ENCODE peak calls at places on chromosomes 5 and 9, in nine cellular contexts. S is heart right ventricle, H is fibroblast of the aortic adventitia, O is heart left ventricle, N is AG04450, C is H1, R is spleen, B is neural progenitor cell, K is left ventricle myocardium inferior. X is an unnamed sample.

GRCh38 chr5:72160299-72160698 is 53.0 kb downstream of the MAP1B start:
- DNase-seq in S (no peak), H (peak; percentile 68), O (no peak), N (peak; percentile 93), C (no peak), R (no peak), B (no peak), K (no peak), X (peak; percentile 62)

GRCh38 chr5:81787843-81788242 is 36.9 kb upstream of the SSBP2 start:
- DNase-seq in S (no peak), H (peak; percentile 92), O (peak; percentile 75), N (peak; percentile 34), C (peak; percentile 54), R (no peak), B (peak; percentile 23), K (no peak), X (no peak)

GRCh38 chr5:9395736-9396135 is 150.1 kb downstream of the SEMA5A start:
- DNase-seq in S (no peak), H (no peak), O (no peak), N (no peak), C (no peak), R (no peak), B (no peak), K (no peak), X (no peak)

GRCh38 chr5:177501874-177502678 is 4.7 kb upstream of the PDLIM7 start:
- DNase-seq in S (no peak), H (no peak), O (no peak), N (no peak), C (no peak), R (no peak), B (no peak), K (no peak), X (no peak)

GRCh38 chr9:107816187-107817021 is 326.8 kb upstream of the KLF4 start:
- DNase-seq in S (no peak), H (no peak), O (no peak), N (no peak), C (no peak), R (no peak), B (no peak), K (no peak), X (no peak)

GRCh38 chr9:128635266-128636023 is 21.2 kb downstream of the DYNC2I2 start:
- DNase-seq in S (peak; percentile 88), H (peak; percentile 96), O (peak; percentile 86), N (peak; percentile 89), C (peak; percentile 90), R (peak; percentile 85), B (peak; percentile 66), K (peak; percentile 88), X (peak; percentile 70)

GRCh38 chr5:95861221-95861857 is 38.8 kb upstream of the GLRX start:
- DNase-seq in S (peak; percentile 43), H (peak; percentile 98), O (peak; percentile 68), N (peak; percentile 97), C (no peak), R (no peak), B (no peak), K (peak; percentile 50), X (peak; percentile 99)

GRCh38 chr5:123813937-123814624 is 302.1 kb downstream of the CSNK1G3 start:
- DNase-seq in S (no peak), H (no peak), O (no peak), N (no peak), C (no peak), R (no peak), B (no peak), K (no peak), X (peak; percentile 65)

GRCh38 chr9:74443036-74443750 is 53.9 kb upstream of the RORB start:
- DNase-seq in S (no peak), H (no peak), O (no peak), N (no peak), C (no peak), R (no peak), B (no peak), K (no peak), X (no peak)

GRCh38 chr9:99385814-99386279 is 163.8 kb downstream of the SEC61B start:
- DNase-seq in S (peak; percentile 37), H (peak; percentile 42), O (peak; percentile 31), N (no peak), C (no peak), R (no peak), B (no peak), K (peak; percentile 37), X (no peak)

GRCh38 chr5:79287380-79287779 is 51.4 kb downstream of the JMY start:
- DNase-seq in S (no peak), H (no peak), O (no peak), N (no peak), C (no peak), R (no peak), B (no peak), K (no peak), X (no peak)

GRCh38 chr9:89137548-89138462 is 40.8 kb downstream of the SHC3 start:
- DNase-seq in S (peak; percentile 13), H (peak; percentile 98), O (peak; percentile 25), N (peak; percentile 76), C (no peak), R (no peak), B (no peak), K (peak; percentile 19), X (peak; percentile 61)

GRCh38 chr9:87765521-87765920 is 39.6 kb downstream of the CTSL start:
- DNase-seq in S (no peak), H (no peak), O (no peak), N (no peak), C (no peak), R (no peak), B (no peak), K (no peak), X (no peak)

GRCh38 chr9:87766697-87767096 is 40.8 kb downstream of the CTSL start:
- DNase-seq in S (no peak), H (no peak), O (no peak), N (no peak), C (no peak), R (no peak), B (no peak), K (no peak), X (no peak)

GRCh38 chr9:87770616-87771015 is 44.7 kb downstream of the CTSL start:
- DNase-seq in S (no peak), H (no peak), O (no peak), N (no peak), C (no peak), R (no peak), B (no peak), K (no peak), X (no peak)

GRCh38 chr9:87776481-87777373 is 50.8 kb downstream of the CTSL start:
- DNase-seq in S (no peak), H (no peak), O (no peak), N (no peak), C (no peak), R (no peak), B (no peak), K (no peak), X (no peak)

GRCh38 chr9:87771251-87772006 is 45.5 kb downstream of the CTSL start:
- DNase-seq in S (peak; percentile 31), H (no peak), O (peak; percentile 29), N (no peak), C (peak; percentile 80), R (no peak), B (peak; percentile 47), K (peak; percentile 59), X (no peak)
- TF ChIP-seq CTCF in S (no peak), H (no peak), O (no peak), N (no peak), C (peak; percentile 22), R (no peak), B (peak; percentile 11), K (no peak), X (no peak)

GRCh38 chr9:122642226-122642625 is 15.2 kb downstream of the OR1B1 start:
- DNase-seq in S (no peak), H (no peak), O (no peak), N (no peak), C (no peak), R (no peak), B (no peak), K (no peak), X (no peak)
- H3K4me3 ChIP-seq in S (no peak overlapping the region), H (no peak overlapping the region), O (no peak overlapping the region), N (no peak overlapping the region), C (no peak overlapping the region), R (no peak overlapping the region), B (no peak overlapping the region), K (no peak overlapping the region), X (no peak overlapping the region)

GRCh38 chr9:126661521-126662251 is 48.0 kb downstream of the LMX1B start:
- DNase-seq in S (no peak), H (no peak), O (no peak), N (no peak), C (peak; percentile 84), R (no peak), B (peak; percentile 72), K (no peak), X (no peak)
- TF ChIP-seq CTCF in S (no peak), H (no peak), O (no peak), N (no peak), C (no peak), R (no peak), B (peak; percentile 52), K (no peak), X (no peak)

GRCh38 chr5:10602031-10602806 is 38.3 kb downstream of the ANKRD33B start:
- DNase-seq in S (peak; percentile 40), H (no peak), O (no peak), N (no peak), C (no peak), R (no peak), B (no peak), K (peak; percentile 40), X (no peak)

GRCh38 chr5:10599113-10599512 is 35.2 kb downstream of the ANKRD33B start:
- DNase-seq in S (no peak), H (no peak), O (no peak), N (no peak), C (no peak), R (no peak), B (no peak), K (no peak), X (no peak)

GRCh38 chr5:10600629-10601245 is 36.9 kb downstream of the ANKRD33B start:
- DNase-seq in S (no peak), H (no peak), O (no peak), N (no peak), C (no peak), R (no peak), B (no peak), K (no peak), X (no peak)

GRCh38 chr5:10599828-10600227 is 36.0 kb downstream of the ANKRD33B start:
- DNase-seq in S (no peak), H (peak; percentile 55), O (no peak), N (no peak), C (no peak), R (no peak), B (no peak), K (no peak), X (no peak)

DNA sequence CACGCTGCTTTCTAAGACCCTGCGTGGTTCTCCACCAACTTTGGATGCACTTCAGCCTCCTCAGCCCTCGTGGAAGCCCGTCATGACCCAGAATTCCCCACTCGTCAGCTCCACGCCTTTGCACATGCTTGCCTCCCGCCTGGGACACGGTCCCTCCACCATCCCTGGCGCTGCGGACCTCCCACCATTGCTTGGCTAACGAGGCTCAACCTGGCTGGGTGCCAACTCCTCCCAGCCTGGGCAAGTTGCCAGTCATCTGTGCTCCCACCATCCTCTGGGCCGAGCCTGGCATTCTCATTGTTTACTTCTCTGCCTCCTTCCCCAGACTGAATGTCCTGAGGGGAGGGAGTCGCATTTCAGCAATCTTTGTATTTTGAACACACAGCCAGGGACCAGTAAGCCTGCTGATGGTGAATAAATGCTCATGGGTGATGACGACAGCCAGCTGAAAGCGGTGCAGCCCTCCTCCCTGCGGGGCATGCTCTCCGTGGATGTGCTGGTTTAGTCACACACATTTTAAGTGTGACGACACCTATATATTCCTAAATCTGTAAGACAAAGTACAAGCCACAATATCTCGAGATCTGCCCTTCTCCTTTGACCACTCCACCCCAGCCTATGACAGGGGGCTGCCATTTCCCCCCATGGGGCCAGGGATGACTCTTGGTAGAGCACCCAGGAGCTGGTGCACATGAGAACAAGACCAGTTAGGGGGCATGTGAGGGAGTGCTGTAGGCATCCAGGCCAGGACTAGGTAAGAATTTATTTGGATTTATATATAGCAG is 37.6 kb downstream of the ANKRD33B start:
- DNase-seq in S (peak; percentile 92), H (peak; percentile 97), O (peak; percentile 89), N (peak; percentile 61), C (no peak), R (no peak), B (no peak), K (peak; percentile 90), X (no peak)
- H3K4me3 ChIP-seq in S (no peak overlapping the region), H (peak overlapping the region; percentile 18), O (peak overlapping the region; percentile 11), N (no peak overlapping the region), C (no peak overlapping the region), R (no peak overlapping the region), B (no peak overlapping the region), K (peak overlapping the region; percentile 42), X (no peak overlapping the region)

X was measured in AG04449.